ENCODE peak calls at places on chromosomes 7 and 10, in five cellular contexts. Q is upper lobe of left lung, U is HepG2, V is HCT116, A is GM23338. X is an unnamed sample. For H3K4me1, the result is how much of the 10 kb centered on the place peaks cover.

GRCh38 chr10:103583871-103584215 is 90.3 kb downstream of the NEURL1 start:
- ATAC-seq in Q (no peak), U (no peak), V (no peak), A (no peak), X (no peak)

GRCh38 chr7:37420931-37421330 is 27.7 kb downstream of the ELMO1 start:
- ATAC-seq in Q (peak), U (no peak), V (no peak), A (no peak), X (peak)

GRCh38 chr10:86345296-86346168 is 21.1 kb downstream of the GRID1 start:
- ATAC-seq in Q (peak), U (no peak), V (peak), A (no peak), X (no peak)

GRCh38 chr7:151460474-151460855 is 20.5 kb upstream of the CRYGN start:
- ATAC-seq in Q (peak), U (peak), V (peak), A (no peak), X (peak)

GRCh38 chr10:70106958-70107791 is 25.4 kb downstream of the AIFM2 start:
- ATAC-seq in Q (no peak), U (peak), V (peak), A (peak), X (no peak)

GRCh38 chr10:61463035-61463909 is 10.1 kb upstream of the TMEM26 start:
- ATAC-seq in Q (peak), U (no peak), V (no peak), A (no peak), X (no peak)

GRCh38 chr7:106283831-106284515 is 810 bp downstream of the NAMPT start:
- ATAC-seq in Q (peak), U (peak), V (peak), A (peak), X (peak)

GRCh38 chr7:43666938-43667337 is 62.4 kb downstream of the COA1 start:
- ATAC-seq in Q (no peak), U (no peak), V (no peak), A (no peak), X (no peak)

GRCh38 chr7:121126201-121126600 is 137.7 kb downstream of the CPED1 start:
- ATAC-seq in Q (no peak), U (no peak), V (no peak), A (no peak), X (no peak)

GRCh38 chr10:109205929-109206585 is 717.3 kb downstream of the XPNPEP1 start:
- ATAC-seq in Q (peak), U (no peak), V (no peak), A (no peak), X (no peak)

GRCh38 chr10:103837370-103838094 is 17.8 kb downstream of the SH3PXD2A start:
- ATAC-seq in Q (no peak), U (no peak), V (no peak), A (no peak), X (no peak)

GRCh38 chr10:132470306-132471124 is 67.1 kb upstream of the INPP5A start:
- ATAC-seq in Q (no peak), U (no peak), V (no peak), A (no peak), X (no peak)

GRCh38 chr10:11521860-11522259 is 89.6 kb downstream of the USP6NL start:
- ATAC-seq in Q (peak), U (no peak), V (no peak), A (no peak), X (no peak)

GRCh38 chr7:26686448-26686981 is 177.9 kb downstream of the SKAP2 start:
- ATAC-seq in Q (peak), U (peak), V (peak), A (peak), X (peak)

GRCh38 chr7:435518-436366 is 83.9 kb downstream of the PDGFA start:
- ATAC-seq in Q (peak), U (peak), V (peak), A (no peak), X (no peak)

GRCh38 chr10:117362313-117362712 is 12.9 kb downstream of the PDZD8 start:
- ATAC-seq in Q (no peak), U (no peak), V (no peak), A (no peak), X (no peak)

GRCh38 chr10:68543004-68543918 is 15.9 kb upstream of the SLC25A16 start:
- ATAC-seq in Q (no peak), U (peak), V (peak), A (no peak), X (no peak)

GRCh38 chr10:11595395-11595692 is 16.1 kb downstream of the USP6NL start:
- ATAC-seq in Q (peak), U (peak), V (no peak), A (no peak), X (no peak)

GRCh38 chr7:43302211-43302711 is 189.8 kb downstream of the HECW1 start:
- ATAC-seq in Q (no peak), U (peak), V (peak), A (peak), X (peak)

GRCh38 chr10:86678999-86679792 is 10.9 kb downstream of the LDB3 start:
- ATAC-seq in Q (no peak), U (no peak), V (no peak), A (no peak), X (no peak)

GRCh38 chr10:28935061-28935460 is 257.7 kb downstream of the BAMBI start:
- ATAC-seq in Q (no peak), U (no peak), V (no peak), A (no peak), X (no peak)

GRCh38 chr10:13949844-13950542 is 363.2 kb downstream of the PRPF18 start:
- ATAC-seq in Q (peak), U (no peak), V (no peak), A (no peak), X (peak)

GRCh38 chr7:29623976-29624375 is 60.3 kb downstream of the PRR15 start:
- ATAC-seq in Q (no peak), U (no peak), V (no peak), A (no peak), X (no peak)
- TF ChIP-seq POLR2AphosphoS5 in Q (no peak), U (no peak), V (no peak), A (no peak), X (no peak)

DNA sequence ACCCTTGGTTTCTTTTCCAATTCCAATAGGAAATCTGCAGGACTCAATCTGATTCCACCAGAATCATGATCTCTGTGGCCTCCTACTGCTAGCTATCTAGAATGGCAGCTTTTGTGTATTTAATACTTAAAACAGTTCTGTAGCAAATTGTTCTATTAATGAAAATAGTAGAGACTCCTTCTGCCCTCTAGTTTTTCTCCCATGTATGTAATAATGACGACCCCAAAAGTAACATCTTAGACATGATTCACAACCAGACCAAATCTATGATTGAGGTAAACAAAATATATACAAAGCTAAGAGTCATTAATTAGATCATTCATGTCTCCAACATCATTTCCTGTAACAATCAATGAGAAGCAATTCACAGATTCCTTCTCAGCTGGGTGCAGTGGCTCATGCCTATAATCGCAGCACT is 259.1 kb upstream of the MKLN1 start:
- ATAC-seq in Q (no peak), U (no peak), V (peak), A (no peak), X (no peak)
- H3K4me1 ChIP-seq in Q (half or more), U (half or more), V (under half), A (under half), X (half or more)

GRCh38 chr10:3239920-3240909 is 67.6 kb upstream of the PITRM1 start:
- ATAC-seq in Q (peak), U (peak), V (peak), A (no peak), X (peak)

GRCh38 chr10:3238115-3238871 is 65.7 kb upstream of the PITRM1 start:
- ATAC-seq in Q (no peak), U (no peak), V (no peak), A (no peak), X (no peak)

GRCh38 chr10:3241128-3242057 is 68.8 kb upstream of the PITRM1 start:
- ATAC-seq in Q (no peak), U (no peak), V (no peak), A (no peak), X (no peak)

GRCh38 chr10:3237530-3237929 is 64.9 kb upstream of the PITRM1 start:
- ATAC-seq in Q (no peak), U (no peak), V (no peak), A (no peak), X (no peak)

DNA sequence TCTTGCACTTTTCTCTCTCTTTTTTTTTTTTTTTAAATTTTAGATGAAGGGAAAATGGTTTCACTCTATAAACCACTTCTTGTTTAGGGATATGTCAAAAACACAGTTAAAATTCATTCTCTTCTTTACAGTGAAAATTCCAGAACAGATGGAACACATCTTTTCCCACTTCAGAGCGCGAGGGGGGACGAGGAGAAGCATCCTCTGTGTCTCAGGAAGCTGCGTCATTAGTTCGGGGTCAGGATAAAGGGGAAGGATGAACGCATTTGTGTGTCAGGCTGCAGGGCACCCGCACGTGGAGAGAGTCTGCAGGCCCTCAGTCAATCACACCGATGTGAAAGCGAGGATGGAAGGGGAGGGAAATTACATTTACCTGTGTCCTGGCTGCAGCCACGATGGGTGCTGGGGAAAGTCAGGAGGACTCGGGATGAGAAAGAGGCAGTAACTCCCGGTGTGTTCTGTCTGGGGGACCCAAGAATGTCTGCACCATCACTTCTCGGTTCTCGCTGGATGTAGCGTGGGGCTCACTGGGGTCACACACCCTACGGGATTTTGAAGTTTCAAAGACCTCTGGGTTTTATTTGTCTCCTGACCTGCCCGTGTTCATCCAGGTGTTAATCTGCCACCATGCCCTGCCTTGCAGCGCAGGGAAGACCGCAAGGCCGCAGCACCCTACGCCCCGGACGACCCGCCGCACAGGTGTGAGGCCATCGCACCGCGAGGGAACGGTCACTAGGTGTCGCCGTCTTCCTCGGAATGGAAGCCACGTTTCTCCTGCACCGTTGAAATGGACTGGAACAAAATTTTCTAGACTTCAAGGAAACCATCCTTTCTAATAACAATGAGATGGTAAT is 66.7 kb upstream of the PITRM1 start:
- ATAC-seq in Q (peak), U (peak), V (peak), A (peak), X (peak)
- TF ChIP-seq POLR2AphosphoS5 in Q (no peak), U (no peak), V (no peak), A (no peak), X (peak)

GRCh38 chr7:154903083-154903731 is 99.7 kb downstream of the PAXIP1 start:
- ATAC-seq in Q (no peak), U (peak), V (no peak), A (no peak), X (no peak)

GRCh38 chr7:154899893-154900292 is 103.0 kb downstream of the PAXIP1 start:
- ATAC-seq in Q (no peak), U (no peak), V (no peak), A (no peak), X (no peak)

GRCh38 chr7:154902600-154903082 is 100.3 kb downstream of the PAXIP1 start:
- ATAC-seq in Q (no peak), U (no peak), V (no peak), A (no peak), X (no peak)

GRCh38 chr7:154898973-154899855 is 103.7 kb downstream of the PAXIP1 start:
- ATAC-seq in Q (no peak), U (no peak), V (no peak), A (no peak), X (no peak)
- H3K4me1 ChIP-seq in Q (under half), U (under half), V (under half), A (under half), X (under half)

DNA sequence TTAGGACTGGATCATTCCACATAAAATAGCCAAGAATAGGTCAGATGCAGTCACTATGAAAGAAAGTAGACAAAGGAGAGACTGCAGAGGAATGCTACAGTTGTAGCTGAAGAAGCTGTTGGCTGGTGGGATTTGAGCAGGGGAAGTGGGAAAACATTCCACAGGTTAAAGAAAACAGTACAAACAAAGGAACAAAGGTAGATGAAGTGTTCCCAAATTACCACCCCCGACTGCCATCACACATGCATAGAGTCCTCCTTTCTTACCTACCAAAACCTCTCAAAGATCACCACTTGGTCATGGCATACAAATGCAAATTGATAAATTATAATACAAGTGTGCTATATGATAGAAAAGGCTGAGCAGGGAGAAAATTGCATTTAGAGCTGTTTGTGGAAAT is 41.9 kb downstream of the DLD start:
- ATAC-seq in Q (no peak), U (no peak), V (no peak), A (peak), X (no peak)
- TF ChIP-seq POLR2AphosphoS5 in Q (no peak), U (no peak), V (no peak), A (no peak), X (no peak)

GRCh38 chr7:135803143-135803542 is 54.5 kb upstream of the FAM180A start:
- ATAC-seq in Q (no peak), U (no peak), V (peak), A (no peak), X (no peak)
- H3K4me1 ChIP-seq in Q (under half), U (under half), V (under half), A (under half), X (under half)

DNA sequence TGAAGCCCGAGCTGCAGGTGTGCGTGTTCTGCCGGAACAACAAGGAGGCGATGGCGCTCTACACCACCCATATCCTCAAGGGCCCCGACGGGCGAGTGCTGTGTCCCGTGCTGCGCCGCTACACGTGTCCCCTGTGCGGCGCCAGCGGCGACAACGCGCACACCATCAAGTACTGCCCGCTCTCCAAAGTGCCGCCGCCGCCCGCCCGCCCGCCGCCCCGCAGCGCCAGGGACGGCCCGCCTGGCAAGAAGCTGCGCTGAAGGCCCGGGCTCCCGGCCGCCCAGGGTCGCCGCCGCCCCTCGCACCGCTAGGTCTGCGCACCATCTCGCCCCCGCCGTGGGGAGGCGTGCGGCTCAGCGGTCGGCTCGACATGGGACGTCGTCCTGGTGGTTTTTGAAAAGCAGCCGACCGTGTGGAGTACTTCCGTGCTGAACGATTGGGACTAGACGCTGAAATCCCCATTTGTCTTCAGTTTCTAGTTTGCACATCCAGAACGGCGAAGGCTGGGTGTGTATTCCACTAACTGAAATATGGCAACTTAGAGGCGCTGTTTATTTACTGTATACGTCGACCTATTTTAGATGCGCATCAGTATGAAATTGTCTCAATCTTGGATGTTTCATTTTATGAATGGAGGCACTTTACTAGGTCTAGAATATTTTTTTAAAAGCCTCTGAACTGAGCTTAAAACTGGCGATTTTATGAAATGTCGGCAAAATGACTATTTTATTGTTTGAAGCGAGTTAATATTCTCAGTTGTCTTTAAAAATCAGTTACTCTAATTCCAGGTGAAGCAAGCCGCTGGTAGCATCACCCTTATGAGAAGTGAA is 1.1 kb downstream of the NANOS1 start:
- ATAC-seq in Q (peak), U (peak), V (peak), A (peak), X (no peak)
- TF ChIP-seq POLR2AphosphoS5 in Q (no peak), U (no peak), V (no peak), A (peak), X (peak)

X was measured in gastroesophageal sphincter.